ENCODE peak calls at places on chromosomes 3 and 15, in five cellular contexts. Z, T, W, B and G are unnamed samples.

GRCh38 chr3:89372456-89372855 is 265.0 kb downstream of the EPHA3 start:
- DNase-seq in Z (no peak), T (no peak), W (no peak), B (no peak), G (no peak)

GRCh38 chr15:38254065-38254883 is 1.6 kb downstream of the SPRED1 start:
- DNase-seq in Z (no peak), T (peak; percentile 70), W (peak; percentile 73), B (peak; percentile 81), G (peak; percentile 55)

GRCh38 chr3:113231827-113232253 is 20.5 kb downstream of the BOC start:
- DNase-seq in Z (no peak), T (no peak), W (no peak), B (no peak), G (peak; percentile 82)

GRCh38 chr15:76341366-76342045 is 4.9 kb downstream of the ISL2 start:
- DNase-seq in Z (no peak), T (no peak), W (no peak), B (no peak), G (peak; percentile 29)

GRCh38 chr15:73460662-73461061 is 17.7 kb downstream of the REC114 start:
- DNase-seq in Z (no peak), T (no peak), W (no peak), B (no peak), G (no peak)

GRCh38 chr15:92650256-92650655 is 5.3 kb downstream of the FAM174B start:
- DNase-seq in Z (no peak), T (no peak), W (no peak), B (peak; percentile 66), G (peak; percentile 87)

GRCh38 chr3:46524832-46525231 is 27.1 kb downstream of the RTP3 start:
- DNase-seq in Z (no peak), T (no peak), W (no peak), B (no peak), G (no peak)

GRCh38 chr3:178434206-178434805 is 101.9 kb upstream of the KCNMB2 start:
- DNase-seq in Z (no peak), T (no peak), W (no peak), B (no peak), G (no peak)

GRCh38 chr15:68930268-68931022 is at the start of gene SPESP1:
- DNase-seq in Z (no peak), T (peak; percentile 76), W (peak; percentile 91), B (peak; percentile 80), G (peak; percentile 29)

GRCh38 chr15:98953950-98954349 is 53.6 kb downstream of the PGPEP1L start:
- DNase-seq in Z (no peak), T (no peak), W (peak; percentile 61), B (no peak), G (no peak)

GRCh38 chr3:144437989-144438388 is 466.4 kb downstream of the DIPK2A start:
- DNase-seq in Z (no peak), T (no peak), W (no peak), B (no peak), G (no peak)

GRCh38 chr3:123735456-123735855 is 148.7 kb downstream of the MYLK start:
- DNase-seq in Z (no peak), T (no peak), W (no peak), B (no peak), G (no peak)

GRCh38 chr3:101976473-101976872 is 127.2 kb downstream of the NFKBIZ start:
- DNase-seq in Z (no peak), T (no peak), W (no peak), B (no peak), G (no peak)

GRCh38 chr3:150751781-150752263 is 11.1 kb downstream of the SIAH2 start:
- DNase-seq in Z (no peak), T (no peak), W (no peak), B (no peak), G (peak; percentile 68)
- TF ChIP-seq POLR2A in Z (no peak), T (no peak), W (no peak), B (no peak), G (no peak)

DNA sequence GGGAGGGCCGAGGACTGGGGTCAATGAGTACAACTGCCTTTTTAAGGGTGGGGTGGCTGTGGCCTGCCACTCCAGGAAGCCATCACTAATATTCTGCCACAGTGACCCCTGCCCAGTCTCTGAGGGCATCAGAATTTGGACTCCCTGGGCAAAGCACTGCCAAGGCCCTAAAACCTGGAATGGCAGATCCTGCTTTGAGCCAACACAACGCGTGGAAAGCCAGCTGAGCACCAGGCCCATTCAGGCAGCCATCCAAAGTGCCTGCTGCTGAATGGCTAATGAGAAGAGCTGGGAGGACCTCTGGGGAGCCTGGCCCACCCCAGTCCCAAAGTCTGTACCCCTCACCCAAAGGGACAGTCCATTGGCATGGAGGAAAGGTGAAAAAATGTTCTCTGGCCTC is 5.0 kb downstream of the TWF2 start:
- DNase-seq in Z (no peak), T (no peak), W (peak; percentile 53), B (no peak), G (no peak)
- H3K4me1 ChIP-seq in Z (peaks cover 13% of the 10 kb centered on the region), T (peaks cover 28% of the 10 kb centered on the region), W (peaks cover 24% of the 10 kb centered on the region), B (peaks cover 28% of the 10 kb centered on the region), G (peaks cover 20% of the 10 kb centered on the region)

GRCh38 chr3:72957303-72957702 is 39.3 kb upstream of the PPP4R2 start:
- DNase-seq in Z (no peak), T (no peak), W (no peak), B (peak; percentile 85), G (no peak)
- TF ChIP-seq POLR2A in Z (no peak), T (no peak), W (no peak), B (no peak), G (no peak)

DNA sequence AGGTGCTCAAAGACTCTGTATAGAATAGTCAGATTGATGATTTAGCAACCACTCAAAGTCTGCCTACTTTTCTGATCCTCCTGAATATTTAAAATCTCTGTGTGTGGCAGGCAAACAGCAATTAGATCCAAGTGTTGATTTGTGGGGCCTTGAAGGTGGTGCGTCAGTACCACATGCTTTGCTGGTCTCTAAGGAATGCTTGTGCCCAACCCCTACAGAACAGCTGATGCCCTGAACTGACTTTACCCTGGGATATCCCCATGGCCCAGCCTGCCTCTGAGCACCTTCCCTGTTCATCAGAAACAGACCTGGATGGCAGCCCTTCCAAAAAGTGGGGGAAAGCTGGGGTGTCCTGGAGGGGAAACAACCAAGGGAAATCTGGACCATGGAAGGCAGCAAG is 76.3 kb upstream of the TPM1 start:
- DNase-seq in Z (no peak), T (no peak), W (no peak), B (no peak), G (no peak)
- H3K4me1 ChIP-seq in Z (no peaks in the 10 kb centered on the region), T (no peaks in the 10 kb centered on the region), W (no peaks in the 10 kb centered on the region), B (no peaks in the 10 kb centered on the region), G (no peaks in the 10 kb centered on the region)